ENCODE peak calls at places on chromosomes 5 and 9, in nine cellular contexts. T, B, A, K, W, V, H, J and S are unnamed samples. For H3K9me3, the result is how much of the 10 kb centered on the place peaks cover.

GRCh38 chr5:150644496-150644895 is 4.0 kb downstream of the SYNPO start:
- DNase-seq in A (no peak), B (no peak), J (no peak), W (no peak), H (no peak), T (peak), V (no peak), K (no peak), S (peak)

GRCh38 chr9:94855919-94856318 is 129.4 kb downstream of the AOPEP start:
- DNase-seq in A (no peak), K (no peak), B (no peak), V (no peak), J (no peak), T (no peak), H (no peak), W (no peak), S (no peak)

GRCh38 chr9:107249131-107249533 is 33.9 kb upstream of the RAD23B start:
- DNase-seq in H (no peak), A (no peak), J (peak), B (no peak), K (peak), W (no peak), V (no peak), T (no peak), S (no peak)

GRCh38 chr5:128092144-128092543 is 8.6 kb downstream of the SLC12A2 start:
- DNase-seq in J (no peak), K (no peak), B (no peak), V (no peak), A (no peak), W (no peak), H (no peak), T (no peak), S (no peak)

GRCh38 chr9:116369706-116370105 is 216.1 kb downstream of the PAPPA start:
- DNase-seq in H (no peak), A (no peak), K (no peak), V (no peak), T (no peak), J (no peak), W (no peak), B (no peak), S (no peak)

GRCh38 chr5:98763001-98763630 is 10.3 kb upstream of the RGMB start:
- DNase-seq in H (no peak), A (no peak), B (no peak), K (no peak), V (no peak), W (no peak), T (no peak), J (peak), S (no peak)

GRCh38 chr5:172353271-172353807 is 69.8 kb upstream of the UBTD2 start:
- DNase-seq in H (no peak), T (no peak), V (no peak), J (peak), K (no peak), B (no peak), W (no peak), A (no peak), S (peak)

GRCh38 chr5:132458651-132459030 is 31.9 kb downstream of the IRF1 start:
- DNase-seq in T (no peak), K (no peak), B (no peak), J (peak), W (no peak), V (no peak), A (no peak), H (no peak), S (no peak)

GRCh38 chr5:167158588-167158987 is 1132.9 kb upstream of the WWC1 start:
- DNase-seq in K (no peak), B (no peak), V (no peak), J (no peak), W (no peak), T (no peak), H (no peak), A (no peak), S (no peak)
- H3K9me3 ChIP-seq in K (under half), B (under half), V (under half), J (under half), W (under half), T (under half), H (under half), A (under half), S (under half)

GRCh38 chr9:137618105-137619067 is at the start of gene EHMT1:
- DNase-seq in B (peak), W (peak), H (peak), J (peak), T (peak), V (peak), A (peak), K (peak), S (peak)
- TF ChIP-seq POLR2A in B (peak), W (peak), H (peak), J (peak), T (peak), V (no peak), A (peak), K (peak), S (peak)

GRCh38 chr5:158393457-158393856 is 534.5 kb upstream of the CLINT1 start:
- DNase-seq in J (no peak), W (no peak), T (no peak), K (no peak), H (no peak), A (no peak), V (no peak), B (peak), S (no peak)

GRCh38 chr5:158389786-158390185 is 530.8 kb upstream of the CLINT1 start:
- DNase-seq in T (no peak), V (no peak), B (no peak), K (no peak), W (no peak), H (no peak), A (no peak), J (no peak), S (no peak)

GRCh38 chr5:158394102-158394501 is 535.2 kb upstream of the CLINT1 start:
- DNase-seq in V (no peak), T (no peak), B (no peak), W (no peak), H (no peak), J (no peak), K (no peak), A (no peak), S (no peak)

GRCh38 chr5:158390556-158390955 is 531.6 kb upstream of the CLINT1 start:
- DNase-seq in K (no peak), W (no peak), V (no peak), T (no peak), J (peak), B (peak), H (no peak), A (no peak), S (no peak)

GRCh38 chr5:158392753-158393152 is 533.8 kb upstream of the CLINT1 start:
- DNase-seq in H (no peak), A (no peak), T (no peak), B (peak), W (no peak), V (no peak), K (no peak), J (no peak), S (no peak)
- H3K4me3 ChIP-seq in H (no peak), A (no peak), T (no peak), B (no peak), W (no peak), V (no peak), K (no peak), J (no peak), S (no peak)

GRCh38 chr9:103681435-103681834 is 412.7 kb upstream of the SMC2 start:
- DNase-seq in H (no peak), T (no peak), W (no peak), K (no peak), J (no peak), B (no peak), V (no peak), A (no peak), S (no peak)
- H3K9me3 ChIP-seq in H (under half), T (under half), W (under half), K (under half), J (under half), B (under half), V (under half), A (under half), S (under half)

GRCh38 chr9:127942152-127943010 is 4.7 kb upstream of the DPM2 start:
- DNase-seq in H (peak), J (peak), A (peak), W (peak), K (peak), T (peak), B (peak), V (no peak), S (no peak)
- TF ChIP-seq POLR2A in H (no peak), J (no peak), A (no peak), W (no peak), K (no peak), T (peak), B (no peak), V (no peak), S (no peak)

GRCh38 chr9:33752130-33752637 is 43.2 kb upstream of the PRSS3 start:
- DNase-seq in T (no peak), K (peak), H (no peak), B (no peak), V (no peak), J (no peak), W (no peak), A (no peak), S (no peak)
- H3K4me3 ChIP-seq in T (no peak), K (no peak), H (no peak), B (no peak), V (no peak), J (no peak), W (no peak), A (no peak), S (peak)